ENCODE peak calls at places on chromosomes 4 and X, in nine cellular contexts. K, Q, B, A, Y, U, L, E and J are unnamed samples.

GRCh38 chr4:188647820-188648380 is 508.7 kb downstream of the TRIML1 start:
- DNase-seq in K (no peak), Q (no peak), B (no peak), A (no peak), Y (no peak), U (no peak), L (no peak), E (no peak), J (no peak)

GRCh38 chr4:30720021-30720655 is at the start of gene PCDH7:
- DNase-seq in K (no peak), Q (peak; percentile 24), B (peak; percentile 71), A (peak; percentile 80), Y (peak; percentile 7), U (no peak), L (no peak), E (peak; percentile 86), J (peak; percentile 37)

GRCh38 chr4:56215901-56216300 is 171.4 kb downstream of the AASDH start:
- DNase-seq in K (peak; percentile 17), Q (no peak), B (peak; percentile 66), A (peak; percentile 66), Y (peak; percentile 9), U (no peak), L (no peak), E (no peak), J (peak; percentile 47)

GRCh38 chr4:26330186-26330787 is 9.5 kb downstream of the RBPJ start:
- DNase-seq in K (peak; percentile 65), Q (no peak), B (peak; percentile 76), A (peak; percentile 75), Y (peak; percentile 28), U (no peak), L (no peak), E (peak; percentile 54), J (no peak)

GRCh38 chr4:142809559-142809958 is 36.5 kb downstream of the INPP4B start:
- DNase-seq in K (no peak), Q (no peak), B (peak; percentile 13), A (peak; percentile 30), Y (no peak), U (no peak), L (no peak), E (no peak), J (no peak)

GRCh38 chrX:109934434-109934833 is 68.5 kb upstream of the TMEM164 start:
- DNase-seq in K (peak; percentile 35), Q (no peak), B (peak; percentile 15), A (peak; percentile 75), Y (no peak), U (no peak), L (no peak), E (peak; percentile 55), J (no peak)

GRCh38 chrX:56963377-56963776 is 32.0 kb downstream of the SPIN3 start:
- DNase-seq in K (no peak), Q (no peak), B (no peak), A (no peak), Y (no peak), U (no peak), L (no peak), E (no peak), J (no peak)

GRCh38 chr4:187996502-187997177 is 1.1 kb downstream of the ZFP42 start:
- DNase-seq in K (no peak), Q (no peak), B (no peak), A (no peak), Y (no peak), U (no peak), L (no peak), E (no peak), J (no peak)

GRCh38 chr4:140103676-140104075 is 50.3 kb downstream of the MAML3 start:
- DNase-seq in K (peak; percentile 77), Q (no peak), B (peak; percentile 77), A (peak; percentile 59), Y (no peak), U (no peak), L (no peak), E (no peak), J (no peak)

GRCh38 chr4:188242041-188242440 is 102.8 kb downstream of the TRIML1 start:
- DNase-seq in K (no peak), Q (no peak), B (no peak), A (no peak), Y (no peak), U (no peak), L (no peak), E (no peak), J (no peak)

GRCh38 chrX:119981286-119982070 is 37.9 kb upstream of the NKAP start:
- DNase-seq in K (peak; percentile 3), Q (no peak), B (peak; percentile 49), A (peak; percentile 27), Y (no peak), U (no peak), L (peak; percentile 4), E (peak; percentile 22), J (no peak)

GRCh38 chrX:23742174-23742692 is 843 bp downstream of the ACOT9 start:
- DNase-seq in K (peak; percentile 80), Q (peak; percentile 34), B (peak; percentile 83), A (peak; percentile 80), Y (peak; percentile 45), U (no peak), L (peak; percentile 17), E (peak; percentile 83), J (peak; percentile 32)

GRCh38 chrX:41684138-41684537 is 4.6 kb upstream of the GPR34 start:
- DNase-seq in K (peak; percentile 6), Q (no peak), B (no peak), A (peak; percentile 37), Y (no peak), U (no peak), L (no peak), E (no peak), J (peak; percentile 77)

GRCh38 chrX:44435047-44435446 is 91.6 kb upstream of the EFHC2 start:
- DNase-seq in K (no peak), Q (no peak), B (no peak), A (no peak), Y (no peak), U (no peak), L (no peak), E (no peak), J (no peak)

GRCh38 chrX:53714580-53715335 is 28.2 kb upstream of the HUWE1 start:
- DNase-seq in K (no peak), Q (no peak), B (peak; percentile 40), A (peak; percentile 54), Y (no peak), U (peak; percentile 26), L (peak; percentile 14), E (peak; percentile 59), J (peak; percentile 66)